ENCODE peak calls at places on chromosomes 11 and 22, in four cellular contexts. Q is fibroblast of mammary gland, M is astrocyte, U is Calu3. A is an unnamed sample.

GRCh38 chr11:92739020-92739419 is 230.4 kb upstream of the MTNR1B start:
- DNase-seq in Q (peak; percentile 65), M (peak; percentile 39), U (no peak), A (peak; percentile 82)

GRCh38 chr11:107397357-107397756 is 60.3 kb downstream of the CWF19L2 start:
- DNase-seq in Q (no peak), M (no peak), U (peak; percentile 7), A (peak; percentile 24)

GRCh38 chr11:88332851-88333250 is 4.7 kb downstream of the CTSC start:
- DNase-seq in Q (peak; percentile 74), M (no peak), U (no peak), A (peak; percentile 54)

GRCh38 chr11:40130427-40130826 is 1329.0 kb downstream of the LRRC4C start:
- DNase-seq in Q (no peak), M (no peak), U (no peak), A (peak; percentile 12)

GRCh38 chr22:28582806-28583205 is 96.8 kb downstream of the TTC28 start:
- DNase-seq in Q (peak; percentile 93), M (peak; percentile 81), U (no peak), A (peak; percentile 11)

GRCh38 chr11:79244175-79244804 is 196.5 kb downstream of the TENM4 start:
- DNase-seq in Q (peak; percentile 98), M (peak; percentile 96), U (no peak), A (peak; percentile 84)

GRCh38 chr11:44003736-44004451 is 43.9 kb upstream of the ACCSL start:
- DNase-seq in Q (no peak), M (no peak), U (no peak), A (no peak)

GRCh38 chr11:6438979-6439571 is 1.7 kb downstream of the HPX start:
- DNase-seq in Q (peak; percentile 69), M (peak; percentile 18), U (peak; percentile 55), A (peak; percentile 64)

GRCh38 chr22:39496131-39496838 is 5.8 kb upstream of the MIEF1 start:
- DNase-seq in Q (peak; percentile 58), M (peak; percentile 27), U (peak; percentile 64), A (peak; percentile 58)

GRCh38 chr22:40302149-40302548 is 44.2 kb upstream of the ADSL start:
- DNase-seq in Q (no peak), M (no peak), U (no peak), A (no peak)

GRCh38 chr11:28463826-28464225 is 355.6 kb downstream of the METTL15 start:
- DNase-seq in Q (peak; percentile 22), M (peak; percentile 80), U (no peak), A (no peak)

GRCh38 chr11:29161216-29161615 is 855.6 kb downstream of the KCNA4 start:
- DNase-seq in Q (peak; percentile 2), M (peak; percentile 50), U (no peak), A (peak; percentile 14)

GRCh38 chr11:118998822-118999221 is 884 bp downstream of the CENATAC start:
- DNase-seq in Q (peak; percentile 68), M (peak; percentile 83), U (peak; percentile 59), A (peak; percentile 77)

GRCh38 chr11:88555018-88555828 is 217.7 kb upstream of the CTSC start:
- DNase-seq in Q (peak; percentile 100), M (peak; percentile 100), U (peak; percentile 32), A (peak; percentile 98)

GRCh38 chr11:9962722-9963121 is 298.8 kb downstream of the SWAP70 start:
- DNase-seq in Q (no peak), M (no peak), U (no peak), A (no peak)

DNA sequence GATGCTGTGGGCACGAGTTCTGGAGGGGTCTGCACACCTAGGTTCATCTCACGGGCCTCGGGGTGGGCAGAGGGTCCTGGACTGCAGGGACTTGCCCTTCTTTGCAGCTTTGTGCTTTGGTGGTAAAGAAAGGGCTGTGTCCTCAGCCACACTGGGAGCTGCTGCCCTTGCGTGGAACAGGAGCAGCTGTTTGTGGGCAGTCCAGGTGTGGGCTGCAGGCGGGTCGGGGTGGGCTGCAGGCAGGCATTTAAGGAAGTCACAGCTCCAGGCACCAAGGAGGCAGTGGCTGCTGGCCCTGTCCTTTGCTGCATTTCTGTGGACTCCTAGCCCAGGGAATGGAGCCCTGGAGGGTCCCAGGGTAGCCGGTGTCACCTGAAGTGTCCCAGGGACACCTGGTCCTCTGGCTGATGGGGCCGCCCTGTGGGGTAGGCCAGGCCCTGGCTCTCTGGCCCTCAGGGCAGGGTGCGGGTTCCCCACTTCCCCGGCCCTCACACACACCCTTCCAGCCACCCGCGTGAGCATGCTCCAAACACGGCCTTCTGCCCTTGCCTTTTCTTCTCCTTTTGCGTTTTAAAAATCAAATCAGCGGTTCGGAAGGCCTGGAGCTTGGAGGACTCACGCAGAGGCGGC is 1240.3 kb downstream of the BRD1 start:
- DNase-seq in Q (no peak), M (no peak), U (no peak), A (no peak)
- TF ChIP-seq CTCF in Q (no peak), M (no peak), U (no peak), A (no peak)

DNA sequence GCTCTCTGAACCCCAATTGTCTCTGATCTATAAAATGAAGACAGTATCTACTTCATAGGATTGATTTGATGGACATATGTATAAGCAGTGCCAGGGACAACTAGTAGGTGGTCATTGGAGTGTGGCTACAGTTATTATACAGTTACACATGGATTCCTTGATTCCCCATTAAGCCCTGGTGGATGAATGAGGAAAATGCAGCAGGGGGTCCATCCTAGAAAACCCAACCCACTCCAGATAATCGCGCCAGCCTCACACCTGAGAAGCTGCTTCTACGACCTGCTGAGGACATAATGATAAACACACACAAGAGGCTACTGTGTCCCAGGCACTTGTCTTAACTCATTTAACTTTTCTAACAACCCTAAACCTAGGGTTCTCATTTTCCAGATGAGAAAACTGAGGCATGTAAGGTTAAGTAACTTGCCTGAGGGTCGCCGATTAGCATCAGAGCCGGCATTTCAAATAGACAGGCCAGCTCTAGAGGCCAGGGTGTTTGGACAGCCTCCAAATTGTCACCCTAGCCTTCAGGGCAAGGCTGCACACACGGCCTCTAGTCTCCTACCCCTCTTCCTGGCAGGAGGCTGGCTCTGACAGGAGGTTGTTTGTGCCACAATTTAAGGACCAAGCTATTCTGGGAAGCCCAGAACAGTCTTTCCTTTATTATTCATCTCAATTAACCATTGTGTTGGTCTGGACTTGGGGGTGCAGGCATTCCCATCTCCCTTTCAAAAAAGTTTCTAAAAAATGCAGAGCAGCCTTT is 3.8 kb upstream of the C11orf91 start:
- DNase-seq in Q (no peak), M (no peak), U (no peak), A (no peak)
- TF ChIP-seq CTCF in Q (peak; percentile 23), M (peak; percentile 20), U (no peak), A (no peak)

DNA sequence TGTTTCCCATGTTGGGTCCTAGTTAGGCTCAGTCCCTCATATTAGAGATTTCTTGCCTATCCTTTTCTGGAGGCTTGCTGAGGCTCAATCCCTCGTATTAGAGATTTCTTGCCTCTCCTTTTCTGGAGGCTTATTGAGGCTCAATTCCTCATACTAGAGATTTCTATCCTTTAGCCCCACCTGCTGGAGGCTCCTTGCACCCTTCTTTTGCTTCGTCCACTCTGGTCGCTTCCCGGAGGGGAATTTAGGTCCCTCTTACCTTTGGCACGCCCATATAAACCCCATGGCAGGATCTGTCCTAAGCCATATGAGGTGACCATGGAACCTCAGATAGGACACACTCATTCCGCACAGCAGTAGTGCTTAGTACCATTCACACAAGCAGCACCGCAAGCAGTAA is 15.9 kb downstream of the CYP2D6 start:
- DNase-seq in Q (peak; percentile 36), M (no peak), U (no peak), A (peak; percentile 46)
- TF ChIP-seq CTCF in Q (peak; percentile 56), M (peak; percentile 18), U (no peak), A (peak; percentile 40)

GRCh38 chr11:77815459-77815858 is 5.1 kb downstream of the RSF1 start:
- DNase-seq in Q (no peak), M (no peak), U (no peak), A (no peak)

GRCh38 chr11:77821349-77821851 is 456 bp downstream of the AAMDC start:
- DNase-seq in Q (peak; percentile 39), M (peak; percentile 20), U (peak; percentile 14), A (peak; percentile 25)

GRCh38 chr11:77820565-77821348 is at the start of the genes AAMDC and RSF1:
- DNase-seq in Q (peak; percentile 97), M (peak; percentile 96), U (peak; percentile 98), A (peak; percentile 99)

GRCh38 chr11:77819921-77820564 is 479 bp downstream of the RSF1 start:
- DNase-seq in Q (peak; percentile 14), M (peak; percentile 19), U (peak; percentile 46), A (peak; percentile 36)

GRCh38 chr11:77819411-77819920 is 1.1 kb downstream of the RSF1 start:
- DNase-seq in Q (peak; percentile 82), M (peak; percentile 89), U (peak; percentile 79), A (peak; percentile 81)
- TF ChIP-seq CTCF in Q (no peak), M (no peak), U (no peak), A (no peak)

GRCh38 chr11:102812188-102812587 is 14.2 kb upstream of the MMP1 start:
- DNase-seq in Q (no peak), M (no peak), U (no peak), A (no peak)

GRCh38 chr11:102810943-102811528 is 13.1 kb upstream of the MMP1 start:
- DNase-seq in Q (peak; percentile 38), M (no peak), U (no peak), A (peak; percentile 55)

GRCh38 chr11:102813484-102813883 is 15.5 kb upstream of the MMP1 start:
- DNase-seq in Q (no peak), M (no peak), U (no peak), A (peak; percentile 40)

GRCh38 chr11:102806296-102806695 is 8.3 kb upstream of the MMP1 start:
- DNase-seq in Q (no peak), M (peak; percentile 83), U (no peak), A (no peak)

GRCh38 chr11:102807921-102808320 is 10.0 kb upstream of the MMP1 start:
- DNase-seq in Q (peak; percentile 21), M (no peak), U (peak; percentile 75), A (peak; percentile 50)
- TF ChIP-seq CTCF in Q (peak; percentile 32), M (peak; percentile 13), U (peak; percentile 46), A (peak; percentile 34)

GRCh38 chr22:33393432-33393831 is 335.3 kb upstream of the SYN3 start:
- DNase-seq in Q (no peak), M (no peak), U (no peak), A (no peak)
- TF ChIP-seq CTCF in Q (no peak), M (no peak), U (no peak), A (no peak)

GRCh38 chr11:7488681-7489080 is 3.4 kb downstream of the OLFML1 start:
- DNase-seq in Q (no peak), M (no peak), U (no peak), A (no peak)

GRCh38 chr11:7492253-7492652 is 6.9 kb downstream of the OLFML1 start:
- DNase-seq in Q (no peak), M (no peak), U (no peak), A (no peak)

GRCh38 chr11:7490054-7490453 is 4.7 kb downstream of the OLFML1 start:
- DNase-seq in Q (peak; percentile 80), M (peak; percentile 2), U (no peak), A (peak; percentile 64)

GRCh38 chr11:7493670-7494069 is 8.4 kb downstream of the OLFML1 start:
- DNase-seq in Q (no peak), M (no peak), U (no peak), A (no peak)

DNA sequence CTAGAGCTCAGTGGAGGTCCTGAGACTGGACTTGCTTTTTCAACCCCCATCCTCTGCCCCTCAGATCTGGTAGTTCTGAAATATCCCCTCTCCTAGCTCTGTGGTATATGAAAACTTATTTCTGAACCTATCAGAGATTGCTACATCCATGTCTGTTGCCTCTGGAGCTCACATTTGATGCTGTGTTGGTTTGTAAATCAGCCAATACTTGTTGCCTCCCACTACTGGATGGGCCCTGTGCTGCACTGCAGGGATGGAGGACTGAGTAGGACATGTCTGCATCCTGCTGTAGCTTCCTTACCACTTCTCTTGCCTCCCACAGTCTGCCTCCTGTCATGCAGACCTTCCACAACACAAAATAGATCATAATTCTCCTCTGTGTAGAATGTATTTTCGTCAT is 5.2 kb downstream of the OLFML1 start:
- DNase-seq in Q (peak; percentile 51), M (no peak), U (no peak), A (no peak)
- TF ChIP-seq CTCF in Q (no peak), M (no peak), U (no peak), A (no peak)